ENCODE peak calls at places on chromosomes 11 and 22, in four cellular contexts. S is Kasumi-1, P is hippocampal formation, Z is fibroblast of the conjunctiva. M is an unnamed sample.

GRCh38 chr11:124612567-124613245 is 1.5 kb downstream of the PANX3 start:
- DNase-seq in P (no peak), S (no peak), Z (no peak), M (no peak)

GRCh38 chr22:40524392-40525249 is 111.9 kb downstream of the MRTFA start:
- DNase-seq in S (peak; percentile 48), Z (no peak), P (no peak), M (no peak)

GRCh38 chr11:102837151-102837550 is 6.3 kb downstream of the MMP3 start:
- DNase-seq in S (no peak), P (no peak), Z (no peak), M (no peak)

GRCh38 chr22:35467788-35468187 is 67.8 kb downstream of the MCM5 start:
- DNase-seq in Z (peak; percentile 14), S (no peak), P (peak; percentile 65), M (no peak)

GRCh38 chr11:102840018-102840417 is 3.4 kb downstream of the MMP3 start:
- DNase-seq in P (no peak), S (no peak), Z (no peak), M (no peak)

GRCh38 chr11:66471142-66471541 is 4.4 kb downstream of the PELI3 start:
- DNase-seq in S (no peak), Z (no peak), P (no peak), M (no peak)

GRCh38 chr11:57387284-57388030 is 3.0 kb downstream of the PRG2 start:
- DNase-seq in Z (no peak), S (no peak), P (no peak), M (no peak)

GRCh38 chr11:119694334-119694733 is 34.7 kb downstream of the NECTIN1 start:
- DNase-seq in Z (no peak), S (no peak), P (no peak), M (no peak)

GRCh38 chr11:110479445-110480101 is 49.8 kb downstream of the FDX1 start:
- DNase-seq in P (peak; percentile 44), Z (peak; percentile 13), S (no peak), M (no peak)

GRCh38 chr11:62142043-62142375 is 18.2 kb downstream of the INCENP start:
- DNase-seq in P (no peak), Z (no peak), S (no peak), M (no peak)

GRCh38 chr22:20092477-20092854 is 12.4 kb downstream of the DGCR8 start:
- DNase-seq in P (no peak), Z (no peak), S (no peak), M (no peak)

GRCh38 chr11:108009497-108010360 is 1.0 kb downstream of the CUL5 start:
- DNase-seq in S (peak; percentile 26), P (no peak), Z (no peak), M (no peak)

GRCh38 chr22:31911565-31912401 is 32.6 kb upstream of the YWHAH start:
- DNase-seq in Z (no peak), S (no peak), P (no peak), M (no peak)

GRCh38 chr22:25153961-25154685 is 45.5 kb upstream of the CRYBB3 start:
- DNase-seq in P (no peak), S (no peak), Z (peak; percentile 32), M (no peak)

GRCh38 chr22:35258144-35258988 is 1.1 kb downstream of the HMGXB4 start:
- DNase-seq in Z (peak; percentile 3), P (no peak), S (peak; percentile 19), M (no peak)

GRCh38 chr11:2139118-2139490 is at the start of gene IGF2:
- DNase-seq in P (no peak), S (no peak), Z (no peak), M (no peak)

GRCh38 chr11:44007746-44008501 is 39.9 kb upstream of the ACCSL start:
- DNase-seq in Z (no peak), S (no peak), P (no peak), M (no peak)

GRCh38 chr11:19849947-19850593 is 137.4 kb downstream of the NAV2 start:
- DNase-seq in P (no peak), S (no peak), Z (no peak), M (no peak)

GRCh38 chr22:22429374-22430108 is 79.0 kb downstream of the ZNF280B start:
- DNase-seq in S (no peak), Z (no peak), P (no peak), M (no peak)

GRCh38 chr22:30250713-30251267 is 4.2 kb upstream of the LIF start:
- DNase-seq in P (no peak), S (no peak), Z (no peak), M (no peak)

GRCh38 chr22:36660931-36661330 is 42.6 kb downstream of the CACNG2 start:
- DNase-seq in Z (no peak), S (no peak), P (no peak), M (no peak)

GRCh38 chr11:71933141-71933933 is 4.5 kb downstream of the RNF121 start:
- DNase-seq in P (no peak), S (no peak), Z (no peak), M (no peak)

GRCh38 chr22:20531404-20532181 is 24.2 kb downstream of the MED15 start:
- DNase-seq in Z (no peak), S (peak; percentile 17), P (peak; percentile 42), M (no peak)

GRCh38 chr11:89487016-89487415 is 4.2 kb downstream of the NOX4 start:
- DNase-seq in Z (no peak), P (no peak), S (no peak), M (no peak)

GRCh38 chr11:17768547-17768946 is 34.0 kb downstream of the KCNC1 start:
- DNase-seq in Z (no peak), P (no peak), S (no peak), M (no peak)

GRCh38 chr11:121611242-121611641 is 158.5 kb upstream of the SORL1-AS1 start:
- DNase-seq in Z (no peak), S (no peak), P (no peak), M (no peak)

GRCh38 chr22:17580461-17581031 is 17.2 kb downstream of the SLC25A18 start:
- DNase-seq in Z (no peak), S (no peak), P (no peak), M (no peak)

GRCh38 chr22:37228106-37229011 is 15.7 kb downstream of the RAC2 start:
- DNase-seq in Z (no peak), P (no peak), S (peak; percentile 38), M (peak; percentile 26)

GRCh38 chr11:11538277-11538960 is 83.4 kb downstream of the GALNT18 start:
- DNase-seq in S (no peak), P (no peak), Z (no peak), M (no peak)

GRCh38 chr11:128621491-128622136 is 34.3 kb upstream of the ETS1 start:
- DNase-seq in Z (peak; percentile 75), S (no peak), P (no peak), M (no peak)

GRCh38 chr22:36853407-36854099 is 7.3 kb upstream of the NCF4 start:
- DNase-seq in P (no peak), Z (no peak), S (peak; percentile 67), M (peak; percentile 73)

GRCh38 chr22:45226681-45227186 is 14.0 kb downstream of the KIAA0930 start:
- DNase-seq in S (no peak), Z (no peak), P (no peak), M (no peak)

GRCh38 chr11:15497366-15497765 is 382.6 kb downstream of the INSC start:
- DNase-seq in S (no peak), Z (no peak), P (no peak), M (no peak)